ENCODE peak calls at places on chromosomes 6 and 20, in eight cellular contexts. J, M, V, I, Y, H, G and S are unnamed samples.

GRCh38 chr20:10731190-10731955 is 57.6 kb upstream of the JAG1 start:
- DNase-seq in I (no peak), G (no peak), M (no peak), J (no peak), V (peak), Y (no peak), H (no peak), S (peak)

GRCh38 chr6:116461563-116462507 is 660 bp downstream of the CALHM6 start:
- DNase-seq in J (peak), I (peak), Y (peak), G (peak), V (no peak), M (peak), H (peak), S (no peak)

GRCh38 chr6:32852844-32853540 is 512 bp downstream of the TAP1 start:
- DNase-seq in G (peak), H (no peak), I (peak), V (peak), J (peak), Y (no peak), M (peak), S (no peak)

GRCh38 chr6:154590770-154591169 is 80.3 kb upstream of the CNKSR3 start:
- DNase-seq in H (no peak), M (no peak), G (no peak), V (no peak), Y (peak), I (no peak), J (no peak), S (no peak)

GRCh38 chr20:40370800-40371199 is 318.2 kb downstream of the MAFB start:
- DNase-seq in Y (no peak), H (no peak), M (no peak), V (no peak), G (no peak), I (no peak), J (no peak), S (no peak)

GRCh38 chr6:132392792-132393191 is 8.5 kb downstream of the MOXD1 start:
- DNase-seq in Y (no peak), H (no peak), V (no peak), G (peak), M (no peak), I (no peak), J (no peak), S (peak)

GRCh38 chr20:46446851-46447250 is 40.4 kb upstream of the ELMO2 start:
- DNase-seq in M (no peak), I (no peak), Y (no peak), H (no peak), V (no peak), G (no peak), J (no peak), S (no peak)

GRCh38 chr20:56653221-56653620 is 24.1 kb downstream of the TFAP2C start:
- DNase-seq in V (no peak), G (no peak), M (no peak), H (no peak), J (no peak), Y (no peak), I (no peak), S (no peak)

GRCh38 chr20:1533059-1533458 is 24.4 kb downstream of the SIRPD start:
- DNase-seq in H (no peak), G (no peak), V (no peak), M (no peak), I (no peak), Y (no peak), J (no peak), S (no peak)

GRCh38 chr6:30839666-30840065 is 44.7 kb upstream of the DDR1 start:
- DNase-seq in G (peak), Y (no peak), I (no peak), V (no peak), J (no peak), H (no peak), M (no peak), S (no peak)

GRCh38 chr6:81863123-81863522 is 110.6 kb upstream of the TENT5A start:
- DNase-seq in H (no peak), Y (peak), V (no peak), M (no peak), G (no peak), I (no peak), J (no peak), S (no peak)